ENCODE peak calls at places on chromosomes 16 and 17, in seven cellular contexts. B is OCI-LY7, U is neural crest cell, V is transverse colon, A is heart right ventricle, D is HFFc6, N is esophagus squamous epithelium. E is an unnamed sample.

GRCh38 chr17:17151055-17151454 is 55.1 kb downstream of the PLD6 start:
- DNase-seq in B (no peak), U (no peak), V (no peak), A (no peak), D (peak), N (no peak), E (peak)

GRCh38 chr17:82098939-82099765 is 1.1 kb upstream of the FASN start:
- DNase-seq in B (peak), U (no peak), V (peak), A (no peak), D (no peak), N (no peak), E (no peak)

GRCh38 chr17:28747046-28747691 is 3.4 kb downstream of the TRAF4 start:
- DNase-seq in B (no peak), U (no peak), V (peak), A (no peak), D (no peak), N (no peak), E (no peak)

GRCh38 chr16:4852221-4852872 is 5.1 kb downstream of the UBN1 start:
- DNase-seq in B (no peak), U (no peak), V (peak), A (no peak), D (no peak), N (no peak), E (peak)

GRCh38 chr17:56257075-56257474 is 103.8 kb downstream of the ANKFN1 start:
- DNase-seq in B (no peak), U (no peak), V (no peak), A (no peak), D (no peak), N (no peak), E (no peak)

GRCh38 chr17:74408262-74408661 is 23.6 kb upstream of the GPRC5C start:
- DNase-seq in B (peak), U (no peak), V (no peak), A (no peak), D (no peak), N (no peak), E (no peak)

GRCh38 chr16:81266680-81267095 is 28.2 kb downstream of the BCO1 start:
- DNase-seq in B (no peak), U (no peak), V (peak), A (no peak), D (no peak), N (no peak), E (peak)

GRCh38 chr17:74192950-74193781 is 10.3 kb upstream of the RPL38 start:
- DNase-seq in B (no peak), U (no peak), V (peak), A (no peak), D (no peak), N (no peak), E (no peak)

GRCh38 chr16:48574766-48575165 is 35.2 kb downstream of the N4BP1 start:
- DNase-seq in B (no peak), U (no peak), V (no peak), A (no peak), D (no peak), N (no peak), E (no peak)

GRCh38 chr16:973366-973765 is 2.6 kb upstream of the LMF1 start:
- DNase-seq in B (no peak), U (no peak), V (no peak), A (no peak), D (no peak), N (no peak), E (no peak)

GRCh38 chr17:67171560-67171959 is 73.4 kb downstream of the HELZ start:
- DNase-seq in B (peak), U (no peak), V (no peak), A (no peak), D (no peak), N (no peak), E (no peak)

GRCh38 chr17:45006927-45007461 is 38.9 kb upstream of the C1QL1 start:
- DNase-seq in B (no peak), U (no peak), V (no peak), A (no peak), D (no peak), N (no peak), E (no peak)

GRCh38 chr16:72969146-72969545 is 78.8 kb downstream of the ZFHX3 start:
- DNase-seq in B (no peak), U (no peak), V (no peak), A (no peak), D (no peak), N (no peak), E (no peak)

GRCh38 chr17:56795510-56795909 is 38.2 kb downstream of the C17orf67 start:
- DNase-seq in B (no peak), U (no peak), V (no peak), A (no peak), D (no peak), N (no peak), E (no peak)

GRCh38 chr16:88883117-88883895 is 16.8 kb upstream of the PABPN1L start:
- DNase-seq in B (no peak), U (no peak), V (no peak), A (no peak), D (no peak), N (no peak), E (no peak)

GRCh38 chr16:88116121-88116900 is 165.1 kb downstream of the BANP start:
- DNase-seq in B (no peak), U (no peak), V (no peak), A (no peak), D (no peak), N (no peak), E (no peak)

GRCh38 chr17:49939318-49939717 is 29.7 kb upstream of the DLX4 start:
- DNase-seq in B (no peak), U (no peak), V (no peak), A (no peak), D (no peak), N (no peak), E (no peak)

GRCh38 chr17:3485481-3486068 is 9.8 kb downstream of the ASPA start:
- DNase-seq in B (no peak), U (no peak), V (no peak), A (no peak), D (no peak), N (no peak), E (no peak)

GRCh38 chr16:56874800-56875199 is 9.8 kb downstream of the SLC12A3 start:
- DNase-seq in B (no peak), U (no peak), V (no peak), A (no peak), D (no peak), N (no peak), E (no peak)

GRCh38 chr16:21683184-21683583 is 19.4 kb downstream of the OTOA start:
- DNase-seq in B (no peak), U (no peak), V (no peak), A (no peak), D (no peak), N (no peak), E (no peak)

GRCh38 chr16:21689107-21689506 is 25.3 kb downstream of the OTOA start:
- DNase-seq in B (no peak), U (no peak), V (no peak), A (no peak), D (no peak), N (no peak), E (no peak)

GRCh38 chr16:21685034-21685455 is 21.3 kb downstream of the OTOA start:
- DNase-seq in B (no peak), U (peak), V (no peak), A (no peak), D (no peak), N (no peak), E (no peak)

DNA sequence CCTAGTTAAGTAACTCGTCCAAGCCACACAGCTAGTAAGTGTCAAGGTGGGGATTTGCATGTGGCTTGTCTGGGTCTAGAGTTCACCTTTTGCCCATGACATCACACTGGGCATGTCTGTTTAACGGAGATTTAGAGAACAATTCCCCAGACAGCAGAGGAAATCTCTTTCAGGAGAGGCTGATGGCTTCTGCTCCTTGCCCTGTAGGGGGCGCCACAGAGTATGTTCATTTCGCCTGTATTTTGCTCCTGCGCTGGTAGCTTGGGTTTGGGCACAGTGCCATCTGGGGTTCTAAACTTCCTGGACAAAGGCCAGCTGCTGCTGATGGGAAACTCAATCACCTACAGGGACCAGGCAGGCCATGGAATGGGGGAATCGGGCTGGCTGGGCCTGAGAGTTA is 20.4 kb downstream of the OTOA start:
- DNase-seq in B (peak), U (peak), V (peak), A (no peak), D (no peak), N (no peak), E (no peak)
- TF ChIP-seq CTCF in B (peak), U (peak), V (peak), A (peak), D (peak), N (no peak), E (peak)

GRCh38 chr16:85400305-85401205 is 212.6 kb upstream of the GSE1 start:
- DNase-seq in B (no peak), U (no peak), V (no peak), A (no peak), D (no peak), N (no peak), E (no peak)

GRCh38 chr16:85403693-85404092 is 209.4 kb upstream of the GSE1 start:
- DNase-seq in B (no peak), U (no peak), V (no peak), A (no peak), D (no peak), N (no peak), E (no peak)

GRCh38 chr16:85401370-85401916 is 211.7 kb upstream of the GSE1 start:
- DNase-seq in B (no peak), U (no peak), V (no peak), A (no peak), D (no peak), N (no peak), E (no peak)

GRCh38 chr16:85402910-85403692 is 210.0 kb upstream of the GSE1 start:
- DNase-seq in B (no peak), U (no peak), V (no peak), A (peak), D (no peak), N (no peak), E (no peak)

GRCh38 chr16:85401917-85402766 is 211.0 kb upstream of the GSE1 start:
- DNase-seq in B (no peak), U (no peak), V (no peak), A (no peak), D (no peak), N (no peak), E (no peak)
- TF ChIP-seq CTCF in B (no peak), U (no peak), V (no peak), A (no peak), D (no peak), N (no peak), E (no peak)

GRCh38 chr16:68093816-68094613 is 8.8 kb downstream of the NFATC3 start:
- DNase-seq in B (peak), U (no peak), V (no peak), A (no peak), D (peak), N (no peak), E (no peak)
- TF ChIP-seq CTCF in B (peak), U (peak), V (peak), A (peak), D (peak), N (peak), E (peak)

DNA sequence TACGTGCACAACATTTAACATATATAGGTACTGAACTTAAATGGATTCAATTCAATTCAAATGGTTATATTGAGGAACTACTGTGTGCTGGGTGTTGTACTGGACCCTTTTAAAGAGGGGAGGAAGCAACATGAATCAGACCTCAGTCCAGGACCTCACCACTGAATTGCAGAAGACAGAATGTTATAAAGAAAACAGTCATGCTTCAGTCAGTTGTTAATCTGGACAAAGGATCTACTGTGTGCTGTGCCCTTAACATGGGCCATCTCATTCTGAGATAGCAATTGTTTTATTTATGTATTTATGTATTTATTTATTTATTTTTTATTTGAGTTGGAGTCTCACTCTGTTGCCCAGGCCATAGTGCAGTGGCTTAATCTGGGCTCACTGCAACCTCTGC is 240.1 kb downstream of the HAPSTR1 start:
- DNase-seq in B (no peak), U (no peak), V (no peak), A (no peak), D (no peak), N (no peak), E (no peak)
- TF ChIP-seq CTCF in B (no peak), U (no peak), V (no peak), A (no peak), D (no peak), N (no peak), E (no peak)

GRCh38 chr17:53516643-53517042 is 306.1 kb upstream of the KIF2B start:
- DNase-seq in B (no peak), U (no peak), V (no peak), A (no peak), D (no peak), N (no peak), E (no peak)
- TF ChIP-seq CTCF in B (no peak), U (peak), V (no peak), A (peak), D (peak), N (no peak), E (no peak)

DNA sequence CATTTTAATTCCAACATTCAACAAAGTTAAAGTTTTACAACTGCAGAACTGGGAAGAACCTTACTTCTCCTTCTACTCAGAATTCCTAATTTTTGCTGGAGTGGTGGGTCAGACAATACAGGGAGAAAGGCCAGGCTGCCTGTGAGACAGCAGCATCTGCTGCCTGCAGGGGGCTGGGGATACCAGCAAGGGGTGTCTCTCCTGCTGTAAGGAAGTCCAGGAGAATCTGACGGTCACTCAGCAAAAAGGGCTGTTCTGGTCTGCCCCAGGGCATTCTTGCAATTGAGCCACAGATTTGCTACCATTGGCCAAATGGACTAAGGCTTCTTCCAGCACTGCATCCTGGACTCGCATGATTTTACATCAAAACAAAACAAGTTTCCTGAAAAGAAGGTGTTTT is 426.6 kb upstream of the CDH11 start:
- DNase-seq in B (no peak), U (no peak), V (no peak), A (no peak), D (peak), N (no peak), E (no peak)
- TF ChIP-seq CTCF in B (no peak), U (no peak), V (no peak), A (no peak), D (peak), N (no peak), E (no peak)

E was measured in RWPE1.